ENCODE peak calls at places on chromosomes 4 and X, in five cellular contexts. T is GM12892, C is HepG2, F is suprapubic skin, A is breast epithelium. G is an unnamed sample.

GRCh38 chr4:158535130-158535614 is 13.5 kb downstream of the RXFP1 start:
- DNase-seq in T (no peak), C (no peak), F (no peak), A (no peak), G (no peak)

GRCh38 chr4:19806865-19807264 is 444.8 kb upstream of the SLIT2 start:
- DNase-seq in A (no peak), T (no peak), F (no peak), C (no peak), G (no peak)

GRCh38 chrX:78958419-78959116 is 13.4 kb downstream of the P2RY10 start:
- DNase-seq in T (no peak), F (no peak), C (no peak), A (no peak), G (no peak)

GRCh38 chr4:3531306-3531886 is 826 bp downstream of the LRPAP1 start:
- DNase-seq in A (no peak), T (no peak), F (peak), C (no peak), G (peak)

GRCh38 chr4:173504181-173504503 is 25.9 kb downstream of the HAND2 start:
- DNase-seq in T (no peak), C (no peak), A (no peak), F (peak), G (no peak)

GRCh38 chr4:186882293-186882692 is 158.6 kb upstream of the FAT1 start:
- DNase-seq in C (no peak), A (no peak), F (no peak), T (no peak), G (no peak)

GRCh38 chr4:109155112-109155511 is 147.3 kb downstream of the COL25A1 start:
- DNase-seq in F (no peak), C (no peak), A (no peak), T (no peak), G (no peak)

GRCh38 chrX:120773801-120774200 is 101.9 kb downstream of the CT47B1 start:
- DNase-seq in A (no peak), F (no peak), T (no peak), C (no peak), G (no peak)

GRCh38 chr4:75513529-75514130 is 573 bp downstream of the RCHY1 start:
- DNase-seq in T (no peak), C (no peak), A (no peak), F (no peak), G (peak)

GRCh38 chrX:7100022-7100421 is 47.5 kb upstream of the STS start:
- DNase-seq in T (no peak), A (no peak), F (no peak), C (no peak), G (no peak)

GRCh38 chr4:159856451-159856850 is 753.6 kb downstream of the RAPGEF2 start:
- DNase-seq in C (peak), A (no peak), T (no peak), F (no peak), G (no peak)

GRCh38 chrX:118117069-118117405 is 427 bp upstream of the KLHL13 start:
- DNase-seq in C (no peak), T (no peak), F (peak), A (no peak), G (no peak)

GRCh38 chrX:40749874-40750273 is 14.5 kb upstream of the MED14 start:
- DNase-seq in T (no peak), C (no peak), A (no peak), F (no peak), G (no peak)

GRCh38 chr4:128630881-128631280 is 178.6 kb upstream of the JADE1 start:
- DNase-seq in T (no peak), F (no peak), A (no peak), C (no peak), G (no peak)

GRCh38 chrX:42776195-42776594 is 1.8 kb downstream of the PPP1R2C start:
- DNase-seq in C (no peak), F (no peak), A (no peak), T (no peak), G (peak)

GRCh38 chr4:74549936-74550335 is 105.0 kb downstream of the AREG start:
- DNase-seq in A (no peak), C (no peak), F (no peak), T (no peak), G (no peak)

GRCh38 chr4:141786921-141787320 is 150.5 kb downstream of the IL15 start:
- DNase-seq in T (no peak), A (no peak), C (no peak), F (no peak), G (no peak)

GRCh38 chr4:82890602-82890912 is 396 bp downstream of the SEC31A start:
- DNase-seq in A (no peak), T (no peak), F (no peak), C (no peak), G (no peak)

GRCh38 chr4:113468165-113469022 is 293.1 kb downstream of the CAMK2D start:
- DNase-seq in T (no peak), F (peak), A (peak), C (peak), G (no peak)

GRCh38 chrX:44235534-44235933 is 107.9 kb downstream of the EFHC2 start:
- DNase-seq in F (no peak), C (no peak), T (no peak), A (no peak), G (no peak)

GRCh38 chr4:183691897-183692296 is 32.8 kb downstream of the TRAPPC11 start:
- DNase-seq in A (no peak), F (no peak), T (no peak), C (no peak), G (no peak)

GRCh38 chrX:144616317-144616716 is 631.0 kb upstream of the SPANXN1 start:
- DNase-seq in C (no peak), T (no peak), F (no peak), A (no peak), G (no peak)

GRCh38 chr4:110245567-110245966 is 47.2 kb upstream of the ELOVL6 start:
- DNase-seq in T (no peak), C (no peak), F (no peak), A (no peak), G (no peak)

GRCh38 chrX:16212024-16212423 is 44.7 kb downstream of the MAGEB17 start:
- DNase-seq in F (no peak), T (no peak), A (no peak), C (no peak), G (no peak)

GRCh38 chr4:113436360-113436759 is 325.2 kb downstream of the CAMK2D start:
- DNase-seq in F (no peak), C (no peak), T (no peak), A (no peak), G (no peak)

GRCh38 chr4:113674251-113674650 is 87.3 kb downstream of the CAMK2D start:
- DNase-seq in A (no peak), C (no peak), F (no peak), T (no peak), G (no peak)

GRCh38 chrX:150899191-150899757 is 806 bp upstream of the CD99L2 start:
- DNase-seq in F (peak), T (no peak), C (no peak), A (peak), G (peak)

GRCh38 chrX:150903110-150903508 is 4.6 kb upstream of the CD99L2 start:
- DNase-seq in T (no peak), F (no peak), A (no peak), C (no peak), G (no peak)

GRCh38 chrX:150898343-150899190 is at the start of gene CD99L2:
- DNase-seq in T (peak), F (peak), A (peak), C (peak), G (peak)

GRCh38 chrX:150905293-150905692 is 6.8 kb upstream of the CD99L2 start:
- DNase-seq in T (no peak), C (no peak), A (no peak), F (no peak), G (no peak)

GRCh38 chrX:150902434-150903109 is 4.1 kb upstream of the CD99L2 start:
- DNase-seq in A (no peak), T (no peak), F (no peak), C (no peak), G (no peak)
- TF ChIP-seq POLR2AphosphoS5 in A (no peak), T (no peak), F (no peak), C (no peak), G (no peak)

GRCh38 chr4:163175971-163176958 is 9.6 kb upstream of the NAF1 start:
- DNase-seq in A (no peak), F (no peak), T (no peak), C (no peak), G (no peak)

GRCh38 chr4:163179207-163179606 is 12.5 kb upstream of the NAF1 start:
- DNase-seq in A (no peak), F (no peak), C (no peak), T (no peak), G (no peak)

GRCh38 chr4:163180087-163180486 is 13.4 kb upstream of the NAF1 start:
- DNase-seq in T (no peak), F (no peak), C (no peak), A (no peak), G (no peak)
- TF ChIP-seq POLR2AphosphoS5 in T (no peak), F (no peak), C (no peak), A (no peak), G (no peak)

GRCh38 chr4:93870876-93871458 is 42.4 kb downstream of the ATOH1 start:
- DNase-seq in F (no peak), C (no peak), T (no peak), A (no peak), G (no peak)
- TF ChIP-seq POLR2AphosphoS5 in F (no peak), C (no peak), T (no peak), A (no peak), G (no peak)

GRCh38 chr4:40204507-40205258 is 7.9 kb downstream of the RHOH start:
- DNase-seq in C (no peak), A (no peak), T (no peak), F (no peak), G (no peak)

GRCh38 chr4:40206421-40206820 is 9.6 kb downstream of the RHOH start:
- DNase-seq in A (no peak), C (no peak), F (no peak), T (no peak), G (peak)

GRCh38 chr4:40201898-40202297 is 5.1 kb downstream of the RHOH start:
- DNase-seq in A (no peak), F (no peak), T (no peak), C (no peak), G (no peak)

GRCh38 chr4:40202474-40202873 is 5.6 kb downstream of the RHOH start:
- DNase-seq in T (no peak), F (no peak), A (no peak), C (no peak), G (no peak)

GRCh38 chr4:40205259-40206198 is 8.7 kb downstream of the RHOH start:
- DNase-seq in A (no peak), F (no peak), T (no peak), C (no peak), G (peak)
- TF ChIP-seq POLR2AphosphoS5 in A (no peak), F (no peak), T (peak), C (no peak), G (peak)

GRCh38 chr4:7646384-7647061 is 211.8 kb upstream of the PSAPL1 start:
- DNase-seq in F (no peak), C (peak), A (no peak), T (no peak), G (no peak)
- TF ChIP-seq POLR2AphosphoS5 in F (no peak), C (no peak), A (no peak), T (no peak), G (no peak)

G was measured in HL-60.